ENCODE peak calls at places on chromosomes 7 and 10, in four cellular contexts. R, D, J and M are unnamed samples.

GRCh38 chr7:152894295-152895170 is 135.0 kb downstream of the ACTR3B start:
- DNase-seq in R (no peak), D (peak), J (no peak), M (no peak)

GRCh38 chr10:63192826-63193225 is 59.7 kb downstream of the NRBF2 start:
- DNase-seq in R (no peak), D (no peak), J (no peak), M (no peak)

GRCh38 chr7:76133164-76133775 is 68.4 kb upstream of the SRRM3 start:
- DNase-seq in R (no peak), D (no peak), J (no peak), M (no peak)

GRCh38 chr7:91465595-91466061 is 201.4 kb downstream of the FZD1 start:
- DNase-seq in R (no peak), D (no peak), J (no peak), M (no peak)

GRCh38 chr7:23299770-23300300 is 696 bp downstream of the MALSU1 start:
- DNase-seq in R (no peak), D (no peak), J (no peak), M (no peak)

GRCh38 chr7:36895112-36895511 is 170.8 kb upstream of the AOAH start:
- DNase-seq in R (no peak), D (no peak), J (no peak), M (no peak)

GRCh38 chr10:79001082-79001885 is 67.5 kb upstream of the ZMIZ1 start:
- DNase-seq in R (no peak), D (no peak), J (no peak), M (no peak)

GRCh38 chr7:122987463-122987862 is 8.0 kb downstream of the TAS2R16 start:
- DNase-seq in R (no peak), D (no peak), J (no peak), M (no peak)

GRCh38 chr10:100899181-100899580 is 13.6 kb upstream of the SLF2 start:
- DNase-seq in R (no peak), D (no peak), J (no peak), M (no peak)

GRCh38 chr7:21368317-21368716 is 59.6 kb upstream of the SP4 start:
- DNase-seq in R (no peak), D (no peak), J (no peak), M (no peak)

GRCh38 chr7:130650616-130651015 is 17.9 kb downstream of the COPG2 start:
- DNase-seq in R (no peak), D (no peak), J (no peak), M (no peak)

GRCh38 chr7:113247198-113247597 is 128.8 kb upstream of the SMIM30 start:
- DNase-seq in R (no peak), D (no peak), J (no peak), M (no peak)

GRCh38 chr7:100668069-100668449 is 5.5 kb upstream of the GNB2 start:
- DNase-seq in R (no peak), D (no peak), J (no peak), M (no peak)

GRCh38 chr7:21616796-21617436 is 74.1 kb downstream of the DNAH11 start:
- DNase-seq in R (no peak), D (no peak), J (no peak), M (no peak)

DNA sequence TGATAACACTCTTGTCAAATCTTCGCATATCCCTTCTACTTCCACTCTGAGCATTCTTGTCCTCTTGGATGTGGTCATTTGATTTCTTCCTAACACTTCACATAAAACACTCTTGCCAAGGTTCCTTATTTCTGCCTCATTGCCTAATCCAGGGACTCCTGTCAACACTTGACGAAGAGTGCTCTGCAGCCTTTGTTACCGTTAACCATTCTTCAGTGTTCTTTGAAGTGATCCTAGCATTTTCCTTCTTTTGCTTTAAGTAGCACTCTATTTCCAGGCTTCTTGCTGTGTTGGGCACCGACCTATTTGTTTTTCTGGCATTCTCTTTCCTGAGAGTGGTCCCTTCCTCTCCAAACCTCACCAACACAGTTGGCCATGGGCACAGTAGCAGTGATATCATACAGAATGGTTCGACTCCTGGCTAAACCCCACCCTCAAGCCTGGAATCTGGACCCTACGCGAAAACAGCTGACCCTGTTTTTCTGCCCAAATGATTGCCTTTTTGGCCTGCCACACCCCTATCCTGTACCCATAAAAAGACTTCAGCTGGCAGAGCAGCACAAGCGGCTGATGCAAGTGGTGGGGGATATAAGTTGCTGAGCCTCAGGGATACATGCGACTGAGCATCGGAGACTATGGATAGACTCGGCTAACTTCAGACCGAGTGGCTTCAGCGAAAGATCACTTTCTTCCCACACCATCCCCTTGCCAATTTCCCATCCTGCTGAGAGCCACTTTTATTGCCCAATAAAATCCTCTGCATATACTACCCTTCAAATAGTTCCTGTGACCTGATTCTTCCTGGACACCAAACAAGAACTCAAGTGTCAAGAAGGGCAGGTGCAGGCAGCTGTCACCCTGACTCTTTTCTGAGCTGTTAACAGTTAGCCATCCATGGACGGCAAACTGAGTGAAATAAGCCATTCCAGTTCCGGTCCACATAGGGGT is 820.6 kb downstream of the CCSER2 start:
- DNase-seq in R (no peak), D (no peak), J (no peak), M (no peak)
- TF ChIP-seq EP300 in R (no peak), D (no peak), J (no peak), M (no peak)

DNA sequence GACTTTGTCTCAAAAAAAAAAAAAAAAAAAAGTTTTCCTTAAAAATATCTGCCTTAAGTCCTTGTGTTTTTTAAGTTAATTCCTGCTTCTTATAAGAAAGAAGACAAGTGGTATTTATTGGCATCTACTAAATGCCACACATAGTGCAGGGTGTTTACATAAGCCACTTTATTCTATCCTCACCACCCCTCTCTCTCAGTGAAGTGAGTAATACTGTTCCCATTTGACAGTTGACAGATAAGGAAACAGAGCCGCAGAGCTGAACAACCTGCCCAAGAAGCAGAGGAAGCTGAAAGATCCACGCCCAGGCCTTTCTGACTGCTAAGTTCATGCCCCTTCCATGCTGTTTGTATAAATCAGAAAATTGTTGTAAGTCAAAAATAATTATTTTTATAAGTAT is 54.1 kb downstream of the ABLIM1 start:
- DNase-seq in R (no peak), D (no peak), J (no peak), M (no peak)
- H3K27ac ChIP-seq in R (no peak), D (no peak), J (peak), M (no peak)

DNA sequence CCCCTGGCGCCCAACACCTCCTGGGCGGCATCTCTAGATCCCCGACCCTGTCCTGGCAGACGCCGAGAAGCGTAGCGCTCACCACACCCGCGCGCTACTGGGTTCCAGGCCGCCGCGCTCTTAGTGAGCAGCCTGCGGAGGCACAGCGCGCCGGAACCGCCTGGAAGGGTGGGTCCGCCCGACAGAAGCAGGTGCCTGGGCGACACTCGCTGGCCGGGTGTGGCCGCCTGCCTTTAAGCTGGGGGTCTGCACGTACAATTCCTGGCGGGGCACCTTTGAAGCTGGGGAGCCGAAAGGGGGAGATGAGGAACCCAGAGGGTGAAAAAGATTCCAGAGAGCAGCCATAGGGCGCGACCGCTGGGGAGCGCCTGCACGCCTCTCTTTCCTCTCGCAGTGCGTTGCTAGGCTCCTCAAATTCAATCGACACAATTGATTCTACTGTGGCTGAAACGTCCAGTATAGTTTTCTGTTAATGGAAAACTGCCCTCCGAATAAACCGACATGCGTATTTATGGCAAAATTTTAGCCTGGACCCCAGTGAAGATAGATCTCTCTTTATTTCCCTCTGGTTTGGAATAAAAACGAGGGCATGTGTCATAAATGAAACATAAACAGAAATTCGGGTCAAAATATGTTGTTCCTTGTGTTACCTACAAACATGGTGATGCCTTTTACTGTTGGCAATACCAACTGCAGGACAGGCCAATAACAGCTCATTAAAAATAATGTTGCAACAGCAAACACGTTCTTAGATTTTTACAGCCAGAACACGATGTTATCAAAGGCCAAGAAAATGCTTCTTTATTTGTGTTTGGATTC is 4.6 kb downstream of the HMX3 start:
- DNase-seq in R (no peak), D (no peak), J (peak), M (no peak)
- TF ChIP-seq CTCF in R (no peak), D (no peak), J (no peak), M (no peak)

GRCh38 chr7:116305485-116306408 is 95.4 kb downstream of the TES start:
- DNase-seq in R (no peak), D (no peak), J (no peak), M (no peak)
- TF ChIP-seq EP300 in R (no peak), D (no peak), J (no peak), M (no peak)

GRCh38 chr7:1924185-1924817 is 254.2 kb downstream of the ELFN1 start:
- DNase-seq in R (no peak), D (no peak), J (no peak), M (no peak)
- H3K27ac ChIP-seq in R (no peak), D (no peak), J (no peak), M (no peak)

GRCh38 chr7:4115941-4116610 is 566.0 kb upstream of the FOXK1 start:
- DNase-seq in R (no peak), D (no peak), J (peak), M (no peak)

GRCh38 chr7:4113976-4114375 is 568.1 kb upstream of the FOXK1 start:
- DNase-seq in R (no peak), D (no peak), J (peak), M (no peak)

GRCh38 chr7:4115442-4115841 is 566.7 kb upstream of the FOXK1 start:
- DNase-seq in R (no peak), D (no peak), J (no peak), M (no peak)

GRCh38 chr7:4111166-4111565 is 570.9 kb upstream of the FOXK1 start:
- DNase-seq in R (no peak), D (no peak), J (no peak), M (peak)

GRCh38 chr7:4113271-4113670 is 568.8 kb upstream of the FOXK1 start:
- DNase-seq in R (no peak), D (no peak), J (peak), M (peak)
- TF ChIP-seq CTCF in R (no peak), D (no peak), J (no peak), M (no peak)

GRCh38 chr10:22681301-22681700 is 33.1 kb downstream of the PIP4K2A start:
- DNase-seq in R (no peak), D (no peak), J (no peak), M (no peak)

GRCh38 chr10:22684707-22685106 is 29.7 kb downstream of the PIP4K2A start:
- DNase-seq in R (no peak), D (peak), J (no peak), M (no peak)

GRCh38 chr10:22683995-22684305 is 30.4 kb downstream of the PIP4K2A start:
- DNase-seq in R (no peak), D (no peak), J (no peak), M (no peak)

GRCh38 chr10:22681783-22682183 is 32.6 kb downstream of the PIP4K2A start:
- DNase-seq in R (no peak), D (no peak), J (no peak), M (no peak)

DNA sequence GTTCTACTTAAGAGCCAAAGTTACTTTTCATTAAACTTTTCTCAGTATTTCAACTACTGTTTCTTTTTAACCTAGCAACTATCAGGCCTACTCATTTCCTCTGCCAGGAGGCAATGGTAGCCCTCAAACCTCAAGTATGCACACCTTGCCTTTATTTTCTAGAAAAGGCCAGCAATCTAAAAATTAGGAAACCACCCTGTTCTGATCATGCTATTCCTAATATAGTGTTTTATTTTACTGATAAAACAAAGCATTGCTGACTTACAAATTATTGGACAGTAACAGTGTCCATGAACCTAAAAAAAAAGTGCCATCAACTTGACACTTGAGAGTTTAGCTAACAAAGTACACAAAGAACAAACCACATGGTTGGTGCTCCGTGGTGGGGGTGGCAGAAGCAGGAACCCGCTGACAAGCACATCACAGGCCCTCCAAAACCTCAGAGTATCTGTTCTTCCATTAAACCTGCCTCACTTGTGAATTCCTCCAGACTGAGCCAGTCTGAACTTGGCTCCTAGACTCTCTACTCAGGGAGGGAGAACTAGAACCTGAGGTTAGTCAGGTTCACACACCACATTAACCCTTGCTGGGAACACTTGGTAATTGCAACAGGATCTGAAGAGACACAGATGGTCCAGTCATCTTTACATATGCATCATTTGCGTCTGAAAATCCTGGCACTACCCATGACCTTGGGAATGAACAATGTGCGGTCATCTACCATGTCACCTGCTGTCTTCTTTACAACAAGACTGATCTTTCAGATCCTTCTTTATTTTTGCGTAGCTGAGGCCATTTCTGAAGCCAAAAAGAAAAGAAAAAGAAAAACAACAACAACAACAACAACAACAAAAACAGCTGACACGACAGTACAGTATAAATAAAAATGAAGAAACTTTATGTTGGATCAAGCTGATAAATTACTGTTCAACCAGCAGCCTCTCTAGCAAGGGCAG is 31.9 kb downstream of the PIP4K2A start:
- DNase-seq in R (no peak), D (peak), J (no peak), M (no peak)
- TF ChIP-seq EP300 in R (no peak), D (no peak), J (no peak), M (no peak)

GRCh38 chr10:80324891-80325364 is 31.6 kb downstream of the DYDC1 start:
- DNase-seq in R (no peak), D (no peak), J (no peak), M (no peak)
- H3K27ac ChIP-seq in R (no peak), D (no peak), J (no peak), M (no peak)